ENCODE peak calls at places on chromosomes 4 and X, in six cellular contexts. R is NB4, F is pancreas, A is MM.1S, Z is AG09309, B is left ventricle myocardium inferior. O is an unnamed sample.

GRCh38 chr4:186557486-186557885 is 2.1 kb upstream of the MTNR1A start:
- DNase-seq in R (peak; percentile 40), F (no peak), A (no peak), Z (no peak), B (no peak), O (no peak)

GRCh38 chr4:141702472-141703182 is 66.2 kb downstream of the IL15 start:
- DNase-seq in R (peak; percentile 8), F (no peak), A (no peak), Z (no peak), B (peak; percentile 27), O (no peak)

GRCh38 chrX:12912786-12913185 is 6.4 kb downstream of the TLR8 start:
- DNase-seq in R (no peak), F (no peak), A (no peak), Z (no peak), B (no peak), O (no peak)

GRCh38 chr4:126530996-126531585 is 1101.7 kb upstream of the INTU start:
- DNase-seq in R (no peak), F (no peak), A (peak; percentile 21), Z (no peak), B (no peak), O (no peak)

GRCh38 chr4:110270492-110271197 is 72.2 kb upstream of the ELOVL6 start:
- DNase-seq in R (peak; percentile 14), F (no peak), A (no peak), Z (peak; percentile 41), B (no peak), O (no peak)

GRCh38 chr4:186258216-186258811 is 7.7 kb upstream of the F11 start:
- DNase-seq in R (peak; percentile 28), F (no peak), A (peak; percentile 51), Z (no peak), B (no peak), O (no peak)

GRCh38 chrX:9390693-9391368 is 74.0 kb upstream of the TBL1X start:
- DNase-seq in R (no peak), F (no peak), A (no peak), Z (no peak), B (no peak), O (no peak)

GRCh38 chr4:189062047-189062820 is 878.4 kb upstream of the FRG1 start:
- DNase-seq in R (no peak), F (no peak), A (no peak), Z (no peak), B (no peak), O (no peak)

GRCh38 chr4:127782025-127782274 is 172 bp upstream of the HSPA4L start:
- DNase-seq in R (no peak), F (no peak), A (peak; percentile 93), Z (peak; percentile 18), B (peak; percentile 86), O (peak; percentile 40)

GRCh38 chr4:114093221-114093715 is 113.8 kb upstream of the ARSJ start:
- DNase-seq in R (no peak), F (no peak), A (no peak), Z (no peak), B (no peak), O (no peak)

GRCh38 chr4:182143086-182143821 is 99.9 kb upstream of the TENM3 start:
- DNase-seq in R (no peak), F (no peak), A (no peak), Z (no peak), B (no peak), O (no peak)

GRCh38 chr4:168139336-168139735 is 47.0 kb downstream of the ANXA10 start:
- DNase-seq in R (no peak), F (no peak), A (no peak), Z (no peak), B (no peak), O (no peak)

GRCh38 chr4:845836-846251 is 19.9 kb upstream of the CPLX1 start:
- DNase-seq in R (no peak), F (no peak), A (no peak), Z (no peak), B (no peak), O (no peak)

GRCh38 chr4:184961693-184962092 is 56.6 kb upstream of the HELT start:
- DNase-seq in R (no peak), F (peak; percentile 67), A (no peak), Z (no peak), B (no peak), O (no peak)

GRCh38 chr4:56986952-56987351 is 8.3 kb downstream of the POLR2B start:
- DNase-seq in R (no peak), F (no peak), A (no peak), Z (no peak), B (no peak), O (no peak)

GRCh38 chrX:2677764-2678163 is 13.3 kb upstream of the CD99 start:
- DNase-seq in R (peak; percentile 18), F (peak; percentile 75), A (no peak), Z (peak; percentile 95), B (peak; percentile 83), O (no peak)

GRCh38 chrX:136784231-136784630 is 3.5 kb upstream of the ARHGEF6 start:
- DNase-seq in R (peak; percentile 67), F (no peak), A (no peak), Z (no peak), B (no peak), O (no peak)

GRCh38 chr4:56641494-56642051 is 39.5 kb downstream of the HOPX start:
- DNase-seq in R (no peak), F (no peak), A (no peak), Z (peak; percentile 77), B (no peak), O (no peak)

GRCh38 chr4:12244949-12245348 is 816.3 kb upstream of the HS3ST1 start:
- DNase-seq in R (no peak), F (no peak), A (no peak), Z (no peak), B (no peak), O (no peak)

GRCh38 chr4:38529189-38530115 is 134.5 kb upstream of the KLF3 start:
- DNase-seq in R (peak; percentile 80), F (no peak), A (no peak), Z (no peak), B (peak; percentile 20), O (peak; percentile 76)

GRCh38 chr4:10032625-10033024 is 11.3 kb upstream of the SLC2A9 start:
- DNase-seq in R (peak; percentile 87), F (no peak), A (no peak), Z (peak; percentile 18), B (no peak), O (no peak)

GRCh38 chrX:123755107-123755506 is 22.3 kb upstream of the THOC2 start:
- DNase-seq in R (no peak), F (no peak), A (no peak), Z (no peak), B (no peak), O (no peak)

GRCh38 chr4:140152015-140152703 is 1.8 kb downstream of the MAML3 start:
- DNase-seq in R (no peak), F (peak; percentile 86), A (peak; percentile 70), Z (no peak), B (peak; percentile 68), O (no peak)

GRCh38 chr4:140150886-140151699 is 2.9 kb downstream of the MAML3 start:
- DNase-seq in R (peak; percentile 95), F (peak; percentile 85), A (peak; percentile 90), Z (peak; percentile 72), B (peak; percentile 89), O (no peak)

GRCh38 chr4:140149851-140150635 is 3.9 kb downstream of the MAML3 start:
- DNase-seq in R (peak; percentile 76), F (peak; percentile 86), A (peak; percentile 92), Z (no peak), B (peak; percentile 74), O (no peak)

GRCh38 chr4:140151700-140152014 is 2.3 kb downstream of the MAML3 start:
- DNase-seq in R (peak; percentile 90), F (no peak), A (peak; percentile 79), Z (no peak), B (peak; percentile 78), O (no peak)

DNA sequence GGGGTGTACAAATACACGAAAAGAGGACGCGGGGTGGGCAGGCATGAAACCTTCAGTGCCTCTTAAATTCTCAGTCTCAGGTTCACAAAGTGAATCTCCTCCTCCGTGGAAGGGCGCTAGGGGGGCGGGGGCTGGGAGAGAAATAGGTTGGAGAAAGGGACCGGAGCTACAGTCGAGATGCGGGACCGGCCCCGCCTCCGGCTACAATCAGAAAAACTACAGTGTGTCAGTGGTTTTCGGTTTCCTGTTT is 3.4 kb downstream of the MAML3 start:
- DNase-seq in R (no peak), F (no peak), A (no peak), Z (no peak), B (no peak), O (no peak)
- TF ChIP-seq CTCF in R (no peak), F (no peak), A (no peak), Z (no peak), B (no peak), O (no peak)

GRCh38 chr4:3040447-3041191 is 33.7 kb downstream of the HTT-AS start:
- DNase-seq in R (no peak), F (no peak), A (peak; percentile 36), Z (no peak), B (no peak), O (peak; percentile 36)
- H3K4me3 ChIP-seq in R (no peak overlapping the region), F (no peak overlapping the region), A (peak overlapping the region; percentile 80), Z (peak overlapping the region; percentile 52), B (peak overlapping the region; percentile 68), O (peak overlapping the region; percentile 61)

GRCh38 chrX:139172731-139173130 is 357.8 kb upstream of the F9 start:
- DNase-seq in R (no peak), F (no peak), A (no peak), Z (no peak), B (no peak), O (no peak)
- TF ChIP-seq CTCF in R (no peak), F (no peak), A (no peak), Z (no peak), B (no peak), O (no peak)

GRCh38 chrX:118976599-118977340 is 2.4 kb downstream of the LONRF3 start:
- DNase-seq in R (peak; percentile 48), F (peak; percentile 87), A (no peak), Z (no peak), B (peak; percentile 27), O (no peak)
- H3K4me3 ChIP-seq in R (peak overlapping the region; percentile 90), F (peak overlapping the region; percentile 23), A (no peak overlapping the region), Z (peak overlapping the region; percentile 20), B (peak overlapping the region; percentile 70), O (no peak overlapping the region)